ENCODE peak calls at places on chromosomes 1 and 21, in nine cellular contexts. One of them, this sample, is unnamed.
A peak's percentile ranks its signal among the peaks of the same experiment; 100 is the strongest.

GRCh38 chr1:110053557-110054428 is 16.7 kb downstream of the ALX3 start:
- DNase-seq in CD8-positive, alpha-beta T cell: peak; percentile 74
- DNase-seq in colonic mucosa: peak; percentile 78
- DNase-seq in Karpas-422: peak; percentile 85
- DNase-seq in tibial artery: peak; percentile 71
- DNase-seq in naive thymus-derived CD4-positive, alpha-beta T cell: peak; percentile 57
- DNase-seq in gastrocnemius medialis: peak; percentile 46
- DNase-seq in cardiac muscle cell: peak; percentile 50
- DNase-seq in breast epithelium: peak; percentile 43
- DNase-seq in this sample: peak; percentile 83

GRCh38 chr21:15138475-15138874 is 73.7 kb upstream of the NRIP1 start:
- DNase-seq in CD8-positive, alpha-beta T cell: no peak
- DNase-seq in colonic mucosa: peak; percentile 66
- DNase-seq in Karpas-422: no peak
- DNase-seq in tibial artery: no peak
- DNase-seq in naive thymus-derived CD4-positive, alpha-beta T cell: no peak
- DNase-seq in gastrocnemius medialis: peak; percentile 31
- DNase-seq in cardiac muscle cell: no peak
- DNase-seq in breast epithelium: no peak
- DNase-seq in this sample: peak; percentile 61

GRCh38 chr21:44051462-44051941 is 39.4 kb downstream of the TRAPPC10 start:
- DNase-seq in CD8-positive, alpha-beta T cell: no peak
- DNase-seq in colonic mucosa: no peak
- DNase-seq in Karpas-422: no peak
- DNase-seq in tibial artery: no peak
- DNase-seq in naive thymus-derived CD4-positive, alpha-beta T cell: no peak
- DNase-seq in gastrocnemius medialis: peak; percentile 60
- DNase-seq in cardiac muscle cell: peak; percentile 90
- DNase-seq in breast epithelium: no peak
- DNase-seq in this sample: peak; percentile 71

GRCh38 chr1:39165049-39165448 is 39.4 kb upstream of the MACF1 start:
- DNase-seq in CD8-positive, alpha-beta T cell: no peak
- DNase-seq in colonic mucosa: no peak
- DNase-seq in Karpas-422: no peak
- DNase-seq in tibial artery: no peak
- DNase-seq in naive thymus-derived CD4-positive, alpha-beta T cell: no peak
- DNase-seq in gastrocnemius medialis: no peak
- DNase-seq in cardiac muscle cell: peak; percentile 57
- DNase-seq in breast epithelium: no peak
- DNase-seq in this sample: no peak

GRCh38 chr1:36134805-36135339 is 9.8 kb upstream of the COL8A2 start:
- DNase-seq in CD8-positive, alpha-beta T cell: peak; percentile 57
- DNase-seq in colonic mucosa: peak; percentile 58
- DNase-seq in Karpas-422: peak; percentile 75
- DNase-seq in tibial artery: peak; percentile 58
- DNase-seq in naive thymus-derived CD4-positive, alpha-beta T cell: no peak
- DNase-seq in gastrocnemius medialis: no peak
- DNase-seq in cardiac muscle cell: peak; percentile 69
- DNase-seq in breast epithelium: peak; percentile 45
- DNase-seq in this sample: no peak

GRCh38 chr1:232340448-232340847 is 289.5 kb downstream of the SIPA1L2 start:
- DNase-seq in CD8-positive, alpha-beta T cell: no peak
- DNase-seq in colonic mucosa: no peak
- DNase-seq in Karpas-422: no peak
- DNase-seq in tibial artery: no peak
- DNase-seq in naive thymus-derived CD4-positive, alpha-beta T cell: no peak
- DNase-seq in gastrocnemius medialis: no peak
- DNase-seq in cardiac muscle cell: no peak
- DNase-seq in breast epithelium: no peak
- DNase-seq in this sample: no peak

GRCh38 chr1:183588827-183589226 is 1.4 kb downstream of the NCF2 start:
- DNase-seq in CD8-positive, alpha-beta T cell: no peak
- DNase-seq in colonic mucosa: peak; percentile 49
- DNase-seq in Karpas-422: no peak
- DNase-seq in tibial artery: no peak
- DNase-seq in naive thymus-derived CD4-positive, alpha-beta T cell: no peak
- DNase-seq in gastrocnemius medialis: no peak
- DNase-seq in cardiac muscle cell: no peak
- DNase-seq in breast epithelium: no peak
- DNase-seq in this sample: no peak

GRCh38 chr1:186298851-186299250 is 76.2 kb downstream of the TPR start:
- DNase-seq in CD8-positive, alpha-beta T cell: no peak
- DNase-seq in colonic mucosa: no peak
- DNase-seq in Karpas-422: no peak
- DNase-seq in tibial artery: no peak
- DNase-seq in naive thymus-derived CD4-positive, alpha-beta T cell: no peak
- DNase-seq in gastrocnemius medialis: no peak
- DNase-seq in cardiac muscle cell: no peak
- DNase-seq in breast epithelium: no peak
- DNase-seq in this sample: no peak

GRCh38 chr1:152442765-152443164 is 28.7 kb upstream of the CRNN start:
- DNase-seq in CD8-positive, alpha-beta T cell: no peak
- DNase-seq in colonic mucosa: no peak
- DNase-seq in Karpas-422: no peak
- DNase-seq in tibial artery: no peak
- DNase-seq in naive thymus-derived CD4-positive, alpha-beta T cell: no peak
- DNase-seq in gastrocnemius medialis: no peak
- DNase-seq in cardiac muscle cell: peak; percentile 65
- DNase-seq in breast epithelium: peak; percentile 30
- DNase-seq in this sample: no peak

GRCh38 chr1:226400519-226401406 is 7.1 kb downstream of the PARP1 start:
- DNase-seq in CD8-positive, alpha-beta T cell: no peak
- DNase-seq in colonic mucosa: no peak
- DNase-seq in Karpas-422: no peak
- DNase-seq in tibial artery: no peak
- DNase-seq in naive thymus-derived CD4-positive, alpha-beta T cell: no peak
- DNase-seq in gastrocnemius medialis: peak; percentile 50
- DNase-seq in cardiac muscle cell: no peak
- DNase-seq in breast epithelium: no peak
- DNase-seq in this sample: no peak

GRCh38 chr1:155984341-155984740 is 6.0 kb upstream of the ARHGEF2 start:
- DNase-seq in CD8-positive, alpha-beta T cell: no peak
- DNase-seq in colonic mucosa: no peak
- DNase-seq in Karpas-422: peak; percentile 41
- DNase-seq in tibial artery: no peak
- DNase-seq in naive thymus-derived CD4-positive, alpha-beta T cell: no peak
- DNase-seq in gastrocnemius medialis: no peak
- DNase-seq in cardiac muscle cell: no peak
- DNase-seq in breast epithelium: no peak
- DNase-seq in this sample: no peak

DNA sequence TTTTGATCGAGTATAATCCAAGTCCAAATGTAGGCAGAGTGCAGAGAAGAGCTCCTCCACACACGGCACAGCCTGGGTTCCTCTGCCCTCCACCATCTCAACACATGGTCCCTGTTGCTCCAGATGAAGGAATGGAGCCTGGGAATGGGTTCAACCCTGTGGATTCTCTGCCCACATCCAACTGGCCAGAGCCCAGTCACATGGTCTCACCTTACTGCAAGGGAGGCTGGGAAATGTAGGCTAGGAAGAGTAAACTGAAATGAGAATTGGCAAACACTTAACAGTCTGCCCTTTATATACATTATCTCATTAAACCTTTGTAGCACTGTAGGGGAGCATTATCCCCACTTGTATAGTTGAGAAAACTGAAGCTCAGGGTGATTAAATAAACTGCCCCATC is 60.1 kb upstream of the RAB4A start:
- DNase-seq in CD8-positive, alpha-beta T cell: no peak
- DNase-seq in colonic mucosa: no peak
- DNase-seq in Karpas-422: no peak
- DNase-seq in tibial artery: no peak
- DNase-seq in naive thymus-derived CD4-positive, alpha-beta T cell: no peak
- DNase-seq in gastrocnemius medialis: no peak
- DNase-seq in cardiac muscle cell: peak; percentile 38
- DNase-seq in breast epithelium: no peak
- DNase-seq in this sample: no peak
- H3K4me3 ChIP-seq in CD8-positive, alpha-beta T cell: no peak overlapping the region
- H3K4me3 ChIP-seq in colonic mucosa: no peak overlapping the region
- H3K4me3 ChIP-seq in Karpas-422: no peak overlapping the region
- H3K4me3 ChIP-seq in tibial artery: no peak overlapping the region
- H3K4me3 ChIP-seq in naive thymus-derived CD4-positive, alpha-beta T cell: no peak overlapping the region
- H3K4me3 ChIP-seq in gastrocnemius medialis: no peak overlapping the region
- H3K4me3 ChIP-seq in cardiac muscle cell: no peak overlapping the region
- H3K4me3 ChIP-seq in breast epithelium: no peak overlapping the region
- H3K4me3 ChIP-seq in this sample: no peak overlapping the region

DNA sequence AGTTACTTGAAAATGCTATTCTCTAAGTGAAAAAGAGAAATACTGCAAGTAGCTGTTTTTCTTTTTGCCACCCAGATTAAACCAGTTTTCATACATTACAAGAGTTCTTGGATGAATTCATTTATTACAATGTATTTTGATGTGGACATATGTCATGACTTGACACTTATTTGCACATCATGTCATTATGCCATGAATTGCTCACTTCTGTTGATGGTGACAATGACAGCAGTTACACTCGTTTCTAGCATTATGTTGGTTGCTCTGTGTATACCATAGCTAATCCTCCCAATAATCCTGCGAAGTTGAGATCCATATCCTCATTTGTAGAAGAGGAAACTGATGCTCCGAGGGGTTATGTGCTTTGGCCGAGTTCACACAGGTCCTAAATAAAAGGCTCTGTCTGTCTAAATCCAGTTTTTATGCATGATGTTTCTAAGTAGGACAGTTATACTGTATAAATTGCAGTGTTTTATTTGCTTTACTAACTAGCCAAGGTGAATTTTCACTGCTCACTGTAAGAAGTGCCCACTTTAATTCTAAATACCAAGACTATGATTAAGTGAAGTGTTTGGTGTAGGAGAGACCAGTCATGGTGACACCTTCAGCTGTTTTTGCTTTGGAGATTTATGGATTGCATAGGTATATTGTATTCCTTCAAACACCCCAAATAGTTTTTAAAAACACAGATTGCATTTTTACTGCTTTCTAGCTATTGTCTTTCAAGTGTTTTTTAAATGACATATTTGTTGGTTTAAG is 56.7 kb downstream of the PRDM2 start:
- DNase-seq in CD8-positive, alpha-beta T cell: no peak
- DNase-seq in colonic mucosa: no peak
- DNase-seq in Karpas-422: no peak
- DNase-seq in tibial artery: no peak
- DNase-seq in naive thymus-derived CD4-positive, alpha-beta T cell: no peak
- DNase-seq in gastrocnemius medialis: no peak
- DNase-seq in cardiac muscle cell: no peak
- DNase-seq in breast epithelium: no peak
- DNase-seq in this sample: no peak
- H3K4me1 ChIP-seq in CD8-positive, alpha-beta T cell: peaks cover 82% of the 10 kb centered on the region
- H3K4me1 ChIP-seq in colonic mucosa: no peaks in the 10 kb centered on the region
- H3K4me1 ChIP-seq in Karpas-422: peaks cover 81% of the 10 kb centered on the region
- H3K4me1 ChIP-seq in tibial artery: peaks cover 31% of the 10 kb centered on the region
- H3K4me1 ChIP-seq in naive thymus-derived CD4-positive, alpha-beta T cell: peaks cover 73% of the 10 kb centered on the region
- H3K4me1 ChIP-seq in gastrocnemius medialis: peaks cover 96% of the 10 kb centered on the region
- H3K4me1 ChIP-seq in cardiac muscle cell: peaks cover 19% of the 10 kb centered on the region
- H3K4me1 ChIP-seq in breast epithelium: peaks cover 12% of the 10 kb centered on the region
- H3K4me1 ChIP-seq in this sample: peaks cover 93% of the 10 kb centered on the region

GRCh38 chr1:2935766-2936390 is 85.4 kb upstream of the ACTRT2 start:
- DNase-seq in CD8-positive, alpha-beta T cell: no peak
- DNase-seq in colonic mucosa: no peak
- DNase-seq in Karpas-422: no peak
- DNase-seq in tibial artery: no peak
- DNase-seq in naive thymus-derived CD4-positive, alpha-beta T cell: no peak
- DNase-seq in gastrocnemius medialis: no peak
- DNase-seq in cardiac muscle cell: no peak
- DNase-seq in breast epithelium: no peak
- DNase-seq in this sample: peak; percentile 20

GRCh38 chr1:2933431-2934172 is 87.7 kb upstream of the ACTRT2 start:
- DNase-seq in CD8-positive, alpha-beta T cell: no peak
- DNase-seq in colonic mucosa: no peak
- DNase-seq in Karpas-422: no peak
- DNase-seq in tibial artery: no peak
- DNase-seq in naive thymus-derived CD4-positive, alpha-beta T cell: no peak
- DNase-seq in gastrocnemius medialis: no peak
- DNase-seq in cardiac muscle cell: no peak
- DNase-seq in breast epithelium: no peak
- DNase-seq in this sample: peak; percentile 31

GRCh38 chr1:2934173-2934540 is 87.1 kb upstream of the ACTRT2 start:
- DNase-seq in CD8-positive, alpha-beta T cell: no peak
- DNase-seq in colonic mucosa: no peak
- DNase-seq in Karpas-422: no peak
- DNase-seq in tibial artery: no peak
- DNase-seq in naive thymus-derived CD4-positive, alpha-beta T cell: no peak
- DNase-seq in gastrocnemius medialis: no peak
- DNase-seq in cardiac muscle cell: no peak
- DNase-seq in breast epithelium: no peak
- DNase-seq in this sample: no peak

GRCh38 chr1:2934642-2935081 is 86.6 kb upstream of the ACTRT2 start:
- DNase-seq in CD8-positive, alpha-beta T cell: no peak
- DNase-seq in colonic mucosa: no peak
- DNase-seq in Karpas-422: no peak
- DNase-seq in tibial artery: no peak
- DNase-seq in naive thymus-derived CD4-positive, alpha-beta T cell: no peak
- DNase-seq in gastrocnemius medialis: no peak
- DNase-seq in cardiac muscle cell: no peak
- DNase-seq in breast epithelium: no peak
- DNase-seq in this sample: no peak

GRCh38 chr1:2935184-2935583 is 86.1 kb upstream of the ACTRT2 start:
- DNase-seq in CD8-positive, alpha-beta T cell: no peak
- DNase-seq in colonic mucosa: no peak
- DNase-seq in Karpas-422: no peak
- DNase-seq in tibial artery: no peak
- DNase-seq in naive thymus-derived CD4-positive, alpha-beta T cell: no peak
- DNase-seq in gastrocnemius medialis: no peak
- DNase-seq in cardiac muscle cell: no peak
- DNase-seq in breast epithelium: no peak
- DNase-seq in this sample: peak; percentile 36
- H3K9me3 ChIP-seq in CD8-positive, alpha-beta T cell: no peaks in the 10 kb centered on the region
- H3K9me3 ChIP-seq in colonic mucosa: no peaks in the 10 kb centered on the region
- H3K9me3 ChIP-seq in Karpas-422: no peaks in the 10 kb centered on the region
- H3K9me3 ChIP-seq in tibial artery: peaks cover 4% of the 10 kb centered on the region
- H3K9me3 ChIP-seq in naive thymus-derived CD4-positive, alpha-beta T cell: no peaks in the 10 kb centered on the region
- H3K9me3 ChIP-seq in gastrocnemius medialis: no peaks in the 10 kb centered on the region
- H3K9me3 ChIP-seq in cardiac muscle cell: no peaks in the 10 kb centered on the region
- H3K9me3 ChIP-seq in breast epithelium: peaks cover 5% of the 10 kb centered on the region
- H3K9me3 ChIP-seq in this sample: no peaks in the 10 kb centered on the region

DNA sequence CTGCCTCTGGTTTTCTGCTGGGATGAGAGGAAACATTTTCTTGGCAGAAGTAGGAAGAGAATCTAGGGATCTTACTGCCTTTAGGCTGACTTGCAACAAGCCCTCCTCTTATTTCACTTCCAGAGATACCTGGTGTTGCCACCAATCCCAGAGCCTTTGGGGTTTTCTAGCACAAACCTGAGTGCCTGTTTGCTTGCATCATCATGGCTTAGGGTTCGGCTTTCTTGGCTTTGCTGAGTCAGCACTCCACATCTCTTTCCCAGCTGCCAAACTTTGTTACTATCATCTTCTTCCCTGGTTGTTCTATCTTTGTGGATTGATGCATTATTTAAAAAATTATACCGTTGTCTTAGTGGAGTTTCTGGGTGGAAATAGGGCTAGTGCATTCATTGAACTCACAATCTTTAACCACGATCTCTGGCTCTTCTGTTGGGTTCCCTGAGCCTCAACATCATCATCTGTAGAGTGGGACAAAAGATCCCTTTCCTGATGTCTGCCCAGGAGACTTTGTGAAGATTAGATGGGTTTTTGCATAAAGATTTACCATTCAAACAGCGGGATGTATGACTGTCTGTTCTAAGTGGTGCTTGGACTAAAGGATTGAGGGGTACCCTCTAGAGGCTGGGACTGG is 76.6 kb upstream of the SELENON start:
- DNase-seq in CD8-positive, alpha-beta T cell: no peak
- DNase-seq in colonic mucosa: no peak
- DNase-seq in Karpas-422: no peak
- DNase-seq in tibial artery: no peak
- DNase-seq in naive thymus-derived CD4-positive, alpha-beta T cell: no peak
- DNase-seq in gastrocnemius medialis: no peak
- DNase-seq in cardiac muscle cell: peak; percentile 45
- DNase-seq in breast epithelium: no peak
- DNase-seq in this sample: no peak
- H3K4me3 ChIP-seq in CD8-positive, alpha-beta T cell: no peak overlapping the region
- H3K4me3 ChIP-seq in colonic mucosa: no peak overlapping the region
- H3K4me3 ChIP-seq in Karpas-422: no peak overlapping the region
- H3K4me3 ChIP-seq in tibial artery: no peak overlapping the region
- H3K4me3 ChIP-seq in naive thymus-derived CD4-positive, alpha-beta T cell: no peak overlapping the region
- H3K4me3 ChIP-seq in gastrocnemius medialis: no peak overlapping the region
- H3K4me3 ChIP-seq in cardiac muscle cell: no peak overlapping the region
- H3K4me3 ChIP-seq in breast epithelium: no peak overlapping the region
- H3K4me3 ChIP-seq in this sample: no peak overlapping the region